ENCODE peak calls at places on chromosome 4, in five cellular contexts. C, Q, A, D and F are unnamed samples.

GRCh38 chr4:96136056-96136455 is 296.2 kb downstream of the PDHA2 start:
- DNase-seq in C (no peak), Q (no peak), A (no peak), D (no peak), F (no peak)

GRCh38 chr4:25401066-25401465 is 24.0 kb downstream of the ANAPC4 start:
- DNase-seq in C (no peak), Q (no peak), A (no peak), D (no peak), F (no peak)

GRCh38 chr4:80192937-80193336 is 4.4 kb upstream of the PRDM8 start:
- DNase-seq in C (no peak), Q (no peak), A (no peak), D (no peak), F (no peak)

GRCh38 chr4:157739237-157739636 is 433.6 kb downstream of the GASK1B start:
- DNase-seq in C (no peak), Q (no peak), A (no peak), D (no peak), F (no peak)

GRCh38 chr4:90142091-90142490 is 14.9 kb downstream of the CCSER1 start:
- DNase-seq in C (no peak), Q (no peak), A (no peak), D (no peak), F (no peak)

GRCh38 chr4:19159874-19160273 is 1091.8 kb upstream of the SLIT2 start:
- DNase-seq in C (no peak), Q (no peak), A (no peak), D (no peak), F (no peak)

GRCh38 chr4:129218355-129218754 is 122.4 kb downstream of the C4orf33 start:
- DNase-seq in C (no peak), Q (no peak), A (peak; percentile 8), D (no peak), F (no peak)

GRCh38 chr4:13535118-13535517 is 9.2 kb downstream of the NKX3-2 start:
- DNase-seq in C (no peak), Q (no peak), A (no peak), D (no peak), F (no peak)

GRCh38 chr4:72468904-72469502 is 100.0 kb downstream of the ADAMTS3 start:
- DNase-seq in C (no peak), Q (no peak), A (no peak), D (no peak), F (no peak)

GRCh38 chr4:137545461-137545861 is 13.2 kb upstream of the PCDH18 start:
- DNase-seq in C (peak; percentile 48), Q (no peak), A (no peak), D (no peak), F (no peak)

GRCh38 chr4:78880874-78881492 is 58.3 kb downstream of the PAQR3 start:
- DNase-seq in C (no peak), Q (no peak), A (no peak), D (no peak), F (no peak)

GRCh38 chr4:26984896-26985295 is 124.3 kb downstream of the STIM2 start:
- DNase-seq in C (no peak), Q (no peak), A (no peak), D (no peak), F (no peak)

GRCh38 chr4:122212880-122213279 is 60.7 kb downstream of the BLTP1 start:
- DNase-seq in C (no peak), Q (no peak), A (no peak), D (no peak), F (no peak)

GRCh38 chr4:90025248-90025647 is 101.9 kb upstream of the CCSER1 start:
- DNase-seq in C (no peak), Q (no peak), A (no peak), D (no peak), F (no peak)

GRCh38 chr4:80989921-80990544 is 40.5 kb upstream of the BMP3 start:
- DNase-seq in C (no peak), Q (no peak), A (no peak), D (no peak), F (peak; percentile 36)

GRCh38 chr4:113837397-113837796 is 75.9 kb upstream of the CAMK2D start:
- DNase-seq in C (no peak), Q (no peak), A (no peak), D (no peak), F (no peak)

GRCh38 chr4:3706565-3707422 is 59.4 kb upstream of the ADRA2C start:
- DNase-seq in C (no peak), Q (peak; percentile 45), A (no peak), D (no peak), F (no peak)

GRCh38 chr4:33715996-33716395 is 2528.3 kb downstream of the ARAP2 start:
- DNase-seq in C (no peak), Q (no peak), A (no peak), D (no peak), F (no peak)

GRCh38 chr4:1792832-1793495 is at the start of gene FGFR3:
- DNase-seq in C (no peak), Q (no peak), A (peak; percentile 56), D (peak; percentile 63), F (peak; percentile 27)
- TF ChIP-seq POLR2A in C (peak; percentile 32), Q (no peak), A (no peak), D (peak; percentile 52), F (peak; percentile 12)

DNA sequence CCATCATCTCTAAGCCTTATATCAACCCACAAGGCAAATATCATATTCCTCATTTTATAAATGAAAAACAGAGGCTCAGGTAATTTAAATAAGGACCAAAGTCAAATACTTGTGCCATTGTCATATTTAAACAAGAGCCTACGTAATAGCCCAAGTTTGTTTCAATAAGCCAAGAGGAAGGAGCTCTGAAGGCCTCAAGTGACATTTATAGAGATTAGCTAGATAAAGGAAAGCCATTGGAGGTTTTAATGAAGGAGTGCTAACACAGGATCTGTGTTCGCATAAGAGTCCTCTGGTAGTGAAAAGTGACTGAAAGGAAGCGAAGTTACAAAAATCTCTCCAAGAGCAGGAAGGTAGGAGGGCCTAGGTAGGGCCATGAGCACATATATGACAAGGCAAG is 384.9 kb upstream of the NOCT start:
- DNase-seq in C (no peak), Q (no peak), A (no peak), D (no peak), F (no peak)
- TF ChIP-seq POLR2A in C (no peak), Q (no peak), A (no peak), D (no peak), F (no peak)

GRCh38 chr4:52545099-52546069 is 113.7 kb downstream of the USP46 start:
- DNase-seq in C (peak; percentile 75), Q (peak; percentile 77), A (peak; percentile 79), D (peak; percentile 88), F (peak; percentile 60)
- TF ChIP-seq POLR2A in C (no peak), Q (no peak), A (no peak), D (no peak), F (no peak)

GRCh38 chr4:39637572-39638357 is 900 bp downstream of the SMIM14 start:
- DNase-seq in C (peak; percentile 44), Q (peak; percentile 83), A (peak; percentile 65), D (peak; percentile 70), F (peak; percentile 64)

GRCh38 chr4:39631700-39632079 is 7.0 kb downstream of the SMIM14 start:
- DNase-seq in C (no peak), Q (no peak), A (no peak), D (no peak), F (no peak)

GRCh38 chr4:39638358-39639239 is at the start of gene SMIM14:
- DNase-seq in C (peak; percentile 99), Q (peak; percentile 99), A (peak; percentile 99), D (peak; percentile 99), F (peak; percentile 96)

GRCh38 chr4:39636786-39637185 is 1.9 kb downstream of the SMIM14 start:
- DNase-seq in C (no peak), Q (no peak), A (no peak), D (no peak), F (no peak)

GRCh38 chr4:39635023-39635422 is 3.6 kb downstream of the SMIM14 start:
- DNase-seq in C (no peak), Q (no peak), A (peak; percentile 52), D (peak; percentile 71), F (peak; percentile 81)
- TF ChIP-seq POLR2A in C (no peak), Q (no peak), A (no peak), D (no peak), F (no peak)

GRCh38 chr4:176290520-176290919 is 21.5 kb upstream of the ASB5 start:
- DNase-seq in C (no peak), Q (no peak), A (no peak), D (no peak), F (no peak)

GRCh38 chr4:176288020-176288419 is 19.0 kb upstream of the ASB5 start:
- DNase-seq in C (no peak), Q (no peak), A (no peak), D (no peak), F (no peak)

GRCh38 chr4:176287546-176287945 is 18.5 kb upstream of the ASB5 start:
- DNase-seq in C (no peak), Q (no peak), A (no peak), D (no peak), F (no peak)

GRCh38 chr4:176291748-176292147 is 22.7 kb upstream of the ASB5 start:
- DNase-seq in C (no peak), Q (no peak), A (no peak), D (no peak), F (no peak)

GRCh38 chr4:176289561-176289960 is 20.5 kb upstream of the ASB5 start:
- DNase-seq in C (no peak), Q (no peak), A (no peak), D (no peak), F (no peak)
- TF ChIP-seq POLR2A in C (no peak), Q (no peak), A (no peak), D (no peak), F (no peak)

GRCh38 chr4:108834787-108835384 is 72.0 kb upstream of the ETNPPL start:
- DNase-seq in C (no peak), Q (no peak), A (no peak), D (no peak), F (no peak)
- TF ChIP-seq POLR2A in C (no peak), Q (no peak), A (no peak), D (no peak), F (no peak)

GRCh38 chr4:7638984-7639789 is 204.5 kb upstream of the PSAPL1 start:
- DNase-seq in C (no peak), Q (no peak), A (no peak), D (no peak), F (no peak)
- TF ChIP-seq POLR2A in C (no peak), Q (no peak), A (no peak), D (no peak), F (no peak)

GRCh38 chr4:140152760-140153418 is 1.1 kb downstream of the MAML3 start:
- DNase-seq in C (peak; percentile 66), Q (peak; percentile 91), A (peak; percentile 61), D (peak; percentile 75), F (peak; percentile 53)

GRCh38 chr4:140153419-140153743 is 603 bp downstream of the MAML3 start:
- DNase-seq in C (no peak), Q (no peak), A (no peak), D (no peak), F (no peak)

GRCh38 chr4:140150886-140151699 is 2.9 kb downstream of the MAML3 start:
- DNase-seq in C (peak; percentile 93), Q (peak; percentile 95), A (peak; percentile 87), D (peak; percentile 89), F (peak; percentile 96)

GRCh38 chr4:140151700-140152014 is 2.3 kb downstream of the MAML3 start:
- DNase-seq in C (peak; percentile 78), Q (no peak), A (peak; percentile 84), D (peak; percentile 90), F (peak; percentile 93)

GRCh38 chr4:140152015-140152703 is 1.8 kb downstream of the MAML3 start:
- DNase-seq in C (peak; percentile 78), Q (peak; percentile 93), A (peak; percentile 83), D (peak; percentile 83), F (peak; percentile 76)
- TF ChIP-seq POLR2A in C (peak; percentile 2), Q (no peak), A (peak; percentile 59), D (no peak), F (no peak)